ENCODE peak calls at places on chromosomes 12 and 14, in five cellular contexts. S, U, Q, E and V are unnamed samples.

GRCh38 chr12:128840862-128841468 is 12.3 kb upstream of the GLT1D1 start:
- DNase-seq in Q (no peak), E (no peak), S (no peak), U (no peak), V (no peak)

GRCh38 chr14:59018460-59018859 is 170.0 kb upstream of the DAAM1 start:
- DNase-seq in Q (peak; percentile 81), S (no peak), U (no peak), E (no peak), V (no peak)

GRCh38 chr12:66629138-66629880 is 49.6 kb downstream of the GRIP1 start:
- DNase-seq in E (no peak), S (no peak), U (no peak), Q (no peak), V (no peak)

GRCh38 chr14:53564870-53565269 is 391.8 kb downstream of the BMP4 start:
- DNase-seq in U (no peak), Q (no peak), S (no peak), E (no peak), V (no peak)

GRCh38 chr14:67765192-67765834 is 51.1 kb downstream of the ZFYVE26 start:
- DNase-seq in U (no peak), E (no peak), Q (no peak), S (no peak), V (no peak)

GRCh38 chr12:122182887-122183587 is at the start of gene LRRC43:
- DNase-seq in S (peak; percentile 73), E (no peak), U (no peak), Q (peak; percentile 91), V (no peak)

GRCh38 chr12:119704065-119704747 is 36.3 kb downstream of the PRKAB1 start:
- DNase-seq in Q (no peak), E (no peak), U (no peak), S (no peak), V (no peak)

GRCh38 chr12:41439134-41439533 is 251.0 kb downstream of the PDZRN4 start:
- DNase-seq in U (no peak), Q (no peak), E (no peak), S (no peak), V (no peak)

GRCh38 chr12:124169577-124169976 is 125.3 kb upstream of the RFLNA start:
- DNase-seq in U (no peak), E (no peak), Q (no peak), S (no peak), V (no peak)

GRCh38 chr12:124097681-124098080 is 124.7 kb downstream of the ZNF664 start:
- DNase-seq in U (no peak), Q (no peak), S (no peak), E (no peak), V (no peak)

GRCh38 chr12:62840311-62840710 is 94.6 kb downstream of the PPM1H start:
- DNase-seq in E (no peak), U (no peak), S (no peak), Q (no peak), V (no peak)

GRCh38 chr14:33280646-33281045 is 342.0 kb downstream of the NPAS3 start:
- DNase-seq in Q (no peak), S (no peak), U (no peak), E (no peak), V (no peak)

GRCh38 chr12:26091837-26092236 is 33.0 kb downstream of the BHLHE41 start:
- DNase-seq in S (no peak), E (no peak), Q (peak; percentile 76), U (peak; percentile 32), V (no peak)

GRCh38 chr14:69633238-69633637 is 21.8 kb downstream of the SUSD6 start:
- DNase-seq in S (no peak), U (no peak), E (no peak), Q (no peak), V (no peak)

GRCh38 chr12:52435659-52435999 is 1.5 kb upstream of the KRT75 start:
- DNase-seq in Q (peak; percentile 24), E (no peak), S (no peak), U (no peak), V (no peak)

GRCh38 chr12:52434760-52435530 is 774 bp upstream of the KRT75 start:
- DNase-seq in E (no peak), Q (peak; percentile 34), U (no peak), S (no peak), V (no peak)

GRCh38 chr12:52437508-52437907 is 3.3 kb upstream of the KRT75 start:
- DNase-seq in E (no peak), S (no peak), U (no peak), Q (peak; percentile 46), V (no peak)

GRCh38 chr12:52436828-52437474 is 2.8 kb upstream of the KRT75 start:
- DNase-seq in E (no peak), U (no peak), S (no peak), Q (peak; percentile 24), V (no peak)

DNA sequence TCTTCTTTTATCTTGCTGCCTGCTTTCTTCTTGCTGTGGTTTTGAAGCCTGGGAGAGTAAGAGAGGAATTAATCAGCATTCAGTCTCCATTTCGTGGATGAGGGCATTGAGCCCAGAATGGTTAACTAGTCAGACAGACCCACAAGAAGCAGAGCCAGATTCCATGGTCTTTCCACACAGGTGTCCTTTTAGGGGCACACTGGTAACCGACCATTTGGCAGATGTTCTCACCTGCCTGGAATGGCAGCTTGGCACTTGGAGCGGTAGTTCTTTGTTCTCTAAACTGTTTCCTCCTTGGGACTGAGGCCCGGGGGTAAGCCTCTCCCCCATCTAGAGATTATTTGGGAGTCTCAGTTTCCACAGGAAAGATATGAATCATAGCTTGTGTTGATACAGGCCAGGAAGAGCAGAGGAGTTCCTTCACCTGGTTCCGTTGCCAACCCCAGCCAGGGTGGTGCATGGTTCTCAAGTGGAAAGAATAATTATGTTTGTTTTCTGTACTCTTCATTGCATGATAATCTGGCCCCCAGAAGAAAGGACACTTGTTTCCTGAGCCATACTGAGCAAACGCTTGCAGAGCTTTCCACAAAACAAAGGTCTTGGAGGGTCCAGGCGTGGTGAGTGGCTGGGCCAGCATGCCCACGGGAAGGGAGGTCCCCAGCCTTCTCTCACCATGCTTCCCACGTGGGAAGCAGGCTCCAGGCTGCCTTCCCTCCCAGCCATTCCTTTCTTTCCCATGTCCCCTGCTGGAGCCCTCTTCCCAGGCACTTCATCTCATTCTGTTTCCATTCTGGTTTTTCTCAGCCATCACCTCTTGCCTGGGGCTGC is 2.0 kb upstream of the KRT75 start:
- DNase-seq in S (no peak), E (no peak), U (no peak), Q (peak; percentile 28), V (no peak)
- H3K4me1 ChIP-seq in S (no peaks in the 10 kb centered on the region), E (peaks cover 5% of the 10 kb centered on the region), U (no peaks in the 10 kb centered on the region), Q (no peaks in the 10 kb centered on the region), V (no peaks in the 10 kb centered on the region)

GRCh38 chr12:6364037-6364360 is 11.4 kb downstream of the SCNN1A start:
- DNase-seq in Q (no peak), E (no peak), U (no peak), S (no peak), V (no peak)
- H3K4me3 ChIP-seq in Q (peak overlapping the region; percentile 78), E (peak overlapping the region; percentile 65), U (peak overlapping the region; percentile 54), S (peak overlapping the region; percentile 61), V (peak overlapping the region; percentile 94)

DNA sequence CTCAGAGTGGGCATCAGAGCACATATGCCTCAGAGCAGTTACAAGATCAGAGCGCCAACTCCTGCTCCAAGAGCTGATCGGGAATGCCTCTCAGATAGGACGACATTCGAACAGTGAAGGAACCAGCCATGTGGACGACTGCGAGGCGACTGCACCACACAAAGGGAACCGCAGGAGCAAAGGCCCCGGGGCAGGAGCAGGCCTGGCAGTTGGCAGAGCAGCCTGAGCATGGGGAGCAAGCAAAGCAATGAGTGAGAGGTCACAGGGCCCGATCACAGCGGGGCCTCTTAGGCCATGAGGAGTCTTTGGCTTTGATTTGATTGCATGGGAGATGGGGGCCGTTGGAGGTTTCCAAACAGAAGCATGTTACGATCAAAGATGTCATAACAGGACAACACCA is 90.3 kb downstream of the LGMN start:
- DNase-seq in E (no peak), Q (no peak), S (no peak), U (no peak), V (no peak)
- H3K4me1 ChIP-seq in E (no peaks in the 10 kb centered on the region), Q (no peaks in the 10 kb centered on the region), S (peaks cover 13% of the 10 kb centered on the region), U (no peaks in the 10 kb centered on the region), V (peaks cover 74% of the 10 kb centered on the region)

GRCh38 chr14:91139776-91140175 is 25.9 kb downstream of the DGLUCY start:
- DNase-seq in S (no peak), Q (no peak), E (no peak), U (no peak), V (no peak)
- H3K4me3 ChIP-seq in S (no peak overlapping the region), Q (no peak overlapping the region), E (no peak overlapping the region), U (no peak overlapping the region), V (no peak overlapping the region)

GRCh38 chr12:83320350-83320749 is 633.6 kb downstream of the TMTC2 start:
- DNase-seq in Q (no peak), U (no peak), E (no peak), S (no peak), V (no peak)
- H3K4me1 ChIP-seq in Q (no peaks in the 10 kb centered on the region), U (no peaks in the 10 kb centered on the region), E (no peaks in the 10 kb centered on the region), S (no peaks in the 10 kb centered on the region), V (no peaks in the 10 kb centered on the region)

GRCh38 chr12:49539406-49540228 is 787 bp downstream of the KCNH3 start:
- DNase-seq in Q (peak; percentile 67), S (peak; percentile 41), U (no peak), E (no peak), V (no peak)
- H3K4me3 ChIP-seq in Q (no peak overlapping the region), S (peak overlapping the region; percentile 56), U (no peak overlapping the region), E (peak overlapping the region; percentile 76), V (peak overlapping the region; percentile 46)